ENCODE peak calls at places on chromosomes 1 and 21, in four cellular contexts. Z is endothelial cell; W is activated naive CD4-positive, alpha-beta T cell treated with anti-CD3 and anti-CD28 coated beads, Interleukin-2, amount 50 U/mL, for 72 hours; N is cardiac fibroblast. Y is an unnamed sample.

GRCh38 chr1:205030916-205031315 is 12.1 kb upstream of the CNTN2 start:
- DNase-seq in Z (no peak), N (no peak), W (no peak), Y (no peak)

GRCh38 chr1:150613061-150613920 is 16.1 kb downstream of the ENSA start:
- DNase-seq in Z (no peak), W (peak; percentile 48), N (peak; percentile 95), Y (no peak)

GRCh38 chr1:64933296-64934070 is 32.9 kb downstream of the JAK1 start:
- DNase-seq in N (peak; percentile 97), Z (no peak), W (no peak), Y (no peak)

GRCh38 chr1:31568895-31569655 is 7.2 kb upstream of the TINAGL1 start:
- DNase-seq in W (no peak), Z (no peak), N (no peak), Y (no peak)

GRCh38 chr1:179016694-179017382 is 8.9 kb upstream of the FAM20B start:
- DNase-seq in W (no peak), N (peak; percentile 91), Z (no peak), Y (no peak)

GRCh38 chr21:36065497-36066036 is 4.3 kb upstream of the CBR1 start:
- DNase-seq in W (peak; percentile 13), Z (no peak), N (peak; percentile 77), Y (no peak)

GRCh38 chr1:161235957-161236775 is 1.8 kb downstream of the NR1I3 start:
- DNase-seq in W (no peak), Z (no peak), N (no peak), Y (no peak)

GRCh38 chr1:75233302-75233929 is 99.2 kb downstream of the LHX8 start:
- DNase-seq in N (peak; percentile 40), W (no peak), Z (peak; percentile 9), Y (no peak)

GRCh38 chr21:35048183-35048601 is 910 bp downstream of the RUNX1 start:
- DNase-seq in N (no peak), W (no peak), Z (no peak), Y (no peak)